ENCODE peak calls at places on chromosomes 5 and 9, in seven cellular contexts. One of them, this sample, is unnamed. For H3K36me3, the result is how much of the 10 kb centered on the place peaks cover.

GRCh38 chr9:137917795-137918194 is 40.2 kb downstream of the CACNA1B start:
- DNase-seq in IMR-90: no peak
- DNase-seq in heart left ventricle: no peak
- DNase-seq in CD4-positive, alpha-beta memory T cell: no peak
- DNase-seq in mesenchymal stem cell: no peak
- DNase-seq in transverse colon: no peak
- DNase-seq in OCI-LY7: no peak
- DNase-seq in this sample: no peak

GRCh38 chr9:92350129-92350739 is 24.5 kb downstream of the CENPP start:
- DNase-seq in IMR-90: peak
- DNase-seq in heart left ventricle: no peak
- DNase-seq in OCI-LY7: no peak
- DNase-seq in transverse colon: no peak
- DNase-seq in mesenchymal stem cell: no peak
- DNase-seq in CD4-positive, alpha-beta memory T cell: no peak
- DNase-seq in this sample: no peak

GRCh38 chr5:6574111-6574510 is 58.7 kb downstream of the NSUN2 start:
- DNase-seq in IMR-90: no peak
- DNase-seq in transverse colon: no peak
- DNase-seq in heart left ventricle: no peak
- DNase-seq in OCI-LY7: no peak
- DNase-seq in CD4-positive, alpha-beta memory T cell: no peak
- DNase-seq in mesenchymal stem cell: no peak
- DNase-seq in this sample: peak

GRCh38 chr5:178068293-178068692 is 45.0 kb upstream of the N4BP3 start:
- DNase-seq in heart left ventricle: no peak
- DNase-seq in transverse colon: no peak
- DNase-seq in CD4-positive, alpha-beta memory T cell: no peak
- DNase-seq in mesenchymal stem cell: no peak
- DNase-seq in IMR-90: no peak
- DNase-seq in OCI-LY7: peak
- DNase-seq in this sample: no peak

GRCh38 chr9:97411789-97412627 is at the start of gene TDRD7:
- DNase-seq in IMR-90: peak
- DNase-seq in mesenchymal stem cell: peak
- DNase-seq in transverse colon: peak
- DNase-seq in heart left ventricle: peak
- DNase-seq in CD4-positive, alpha-beta memory T cell: peak
- DNase-seq in OCI-LY7: peak
- DNase-seq in this sample: peak

GRCh38 chr5:108238936-108239887 is 142.7 kb downstream of the FBXL17 start:
- DNase-seq in heart left ventricle: no peak
- DNase-seq in mesenchymal stem cell: no peak
- DNase-seq in CD4-positive, alpha-beta memory T cell: no peak
- DNase-seq in IMR-90: no peak
- DNase-seq in transverse colon: no peak
- DNase-seq in OCI-LY7: no peak
- DNase-seq in this sample: no peak

GRCh38 chr9:4640027-4640426 is 22.1 kb upstream of the PLPP6 start:
- DNase-seq in CD4-positive, alpha-beta memory T cell: peak
- DNase-seq in transverse colon: peak
- DNase-seq in mesenchymal stem cell: peak
- DNase-seq in OCI-LY7: no peak
- DNase-seq in heart left ventricle: no peak
- DNase-seq in IMR-90: no peak
- DNase-seq in this sample: no peak

GRCh38 chr5:107512029-107512428 is 158.7 kb downstream of the EFNA5 start:
- DNase-seq in heart left ventricle: no peak
- DNase-seq in mesenchymal stem cell: no peak
- DNase-seq in IMR-90: no peak
- DNase-seq in transverse colon: no peak
- DNase-seq in CD4-positive, alpha-beta memory T cell: no peak
- DNase-seq in OCI-LY7: peak
- DNase-seq in this sample: no peak

GRCh38 chr9:18542837-18543405 is 69.0 kb downstream of the ADAMTSL1 start:
- DNase-seq in CD4-positive, alpha-beta memory T cell: no peak
- DNase-seq in IMR-90: peak
- DNase-seq in OCI-LY7: no peak
- DNase-seq in heart left ventricle: no peak
- DNase-seq in mesenchymal stem cell: peak
- DNase-seq in transverse colon: no peak
- DNase-seq in this sample: no peak

GRCh38 chr9:137163101-137163661 is 6.7 kb downstream of the LRRC26 start:
- DNase-seq in IMR-90: no peak
- DNase-seq in mesenchymal stem cell: peak
- DNase-seq in OCI-LY7: no peak
- DNase-seq in transverse colon: no peak
- DNase-seq in CD4-positive, alpha-beta memory T cell: no peak
- DNase-seq in heart left ventricle: no peak
- DNase-seq in this sample: no peak

GRCh38 chr5:180155331-180155881 is 53.6 kb downstream of the RASGEF1C start:
- DNase-seq in transverse colon: peak
- DNase-seq in OCI-LY7: no peak
- DNase-seq in IMR-90: no peak
- DNase-seq in mesenchymal stem cell: no peak
- DNase-seq in CD4-positive, alpha-beta memory T cell: no peak
- DNase-seq in heart left ventricle: no peak
- DNase-seq in this sample: peak

GRCh38 chr5:20497356-20497755 is 509.4 kb upstream of the CDH18 start:
- DNase-seq in CD4-positive, alpha-beta memory T cell: no peak
- DNase-seq in OCI-LY7: no peak
- DNase-seq in mesenchymal stem cell: no peak
- DNase-seq in IMR-90: no peak
- DNase-seq in heart left ventricle: no peak
- DNase-seq in transverse colon: no peak
- DNase-seq in this sample: no peak

GRCh38 chr5:77133061-77133758 is 46.1 kb upstream of the ZBED3 start:
- DNase-seq in transverse colon: peak
- DNase-seq in IMR-90: peak
- DNase-seq in heart left ventricle: peak
- DNase-seq in OCI-LY7: no peak
- DNase-seq in mesenchymal stem cell: peak
- DNase-seq in CD4-positive, alpha-beta memory T cell: no peak
- DNase-seq in this sample: peak

GRCh38 chr9:97557606-97558095 is 56.2 kb downstream of the TMOD1 start:
- DNase-seq in mesenchymal stem cell: no peak
- DNase-seq in IMR-90: no peak
- DNase-seq in CD4-positive, alpha-beta memory T cell: no peak
- DNase-seq in OCI-LY7: no peak
- DNase-seq in transverse colon: peak
- DNase-seq in heart left ventricle: peak
- DNase-seq in this sample: peak

GRCh38 chr9:4573176-4573575 is 82.9 kb downstream of the SLC1A1 start:
- DNase-seq in OCI-LY7: no peak
- DNase-seq in heart left ventricle: no peak
- DNase-seq in transverse colon: no peak
- DNase-seq in mesenchymal stem cell: no peak
- DNase-seq in IMR-90: no peak
- DNase-seq in CD4-positive, alpha-beta memory T cell: no peak
- DNase-seq in this sample: no peak

GRCh38 chr5:1172007-1172581 is 29.3 kb upstream of the SLC6A19 start:
- DNase-seq in OCI-LY7: no peak
- DNase-seq in mesenchymal stem cell: no peak
- DNase-seq in IMR-90: no peak
- DNase-seq in CD4-positive, alpha-beta memory T cell: no peak
- DNase-seq in heart left ventricle: no peak
- DNase-seq in transverse colon: no peak
- DNase-seq in this sample: no peak

GRCh38 chr5:168153263-168153930 is 138.0 kb upstream of the WWC1 start:
- DNase-seq in heart left ventricle: no peak
- DNase-seq in transverse colon: no peak
- DNase-seq in mesenchymal stem cell: no peak
- DNase-seq in OCI-LY7: no peak
- DNase-seq in CD4-positive, alpha-beta memory T cell: no peak
- DNase-seq in IMR-90: no peak
- DNase-seq in this sample: no peak

GRCh38 chr9:126148523-126148870 is 178.1 kb upstream of the MVB12B start:
- DNase-seq in transverse colon: no peak
- DNase-seq in IMR-90: no peak
- DNase-seq in CD4-positive, alpha-beta memory T cell: no peak
- DNase-seq in OCI-LY7: no peak
- DNase-seq in heart left ventricle: no peak
- DNase-seq in mesenchymal stem cell: no peak
- DNase-seq in this sample: peak

GRCh38 chr9:5876026-5876425 is 14.7 kb upstream of the MLANA start:
- DNase-seq in CD4-positive, alpha-beta memory T cell: no peak
- DNase-seq in heart left ventricle: no peak
- DNase-seq in mesenchymal stem cell: no peak
- DNase-seq in transverse colon: no peak
- DNase-seq in OCI-LY7: no peak
- DNase-seq in IMR-90: no peak
- DNase-seq in this sample: no peak

GRCh38 chr5:171595801-171596231 is 176.4 kb downstream of the FGF18 start:
- DNase-seq in IMR-90: peak
- DNase-seq in transverse colon: no peak
- DNase-seq in OCI-LY7: no peak
- DNase-seq in mesenchymal stem cell: peak
- DNase-seq in heart left ventricle: no peak
- DNase-seq in CD4-positive, alpha-beta memory T cell: no peak
- DNase-seq in this sample: no peak

GRCh38 chr5:10607666-10608442 is 44.0 kb downstream of the ANKRD33B start:
- DNase-seq in OCI-LY7: peak
- DNase-seq in CD4-positive, alpha-beta memory T cell: no peak
- DNase-seq in IMR-90: peak
- DNase-seq in transverse colon: peak
- DNase-seq in heart left ventricle: peak
- DNase-seq in mesenchymal stem cell: peak
- DNase-seq in this sample: no peak

GRCh38 chr5:84393969-84394368 is 9.3 kb upstream of the EDIL3 start:
- DNase-seq in mesenchymal stem cell: peak
- DNase-seq in IMR-90: peak
- DNase-seq in CD4-positive, alpha-beta memory T cell: no peak
- DNase-seq in transverse colon: no peak
- DNase-seq in heart left ventricle: no peak
- DNase-seq in OCI-LY7: no peak
- DNase-seq in this sample: no peak

GRCh38 chr5:169164481-169164925 is 136.4 kb downstream of the SLIT3 start:
- DNase-seq in mesenchymal stem cell: peak
- DNase-seq in IMR-90: no peak
- DNase-seq in heart left ventricle: peak
- DNase-seq in CD4-positive, alpha-beta memory T cell: no peak
- DNase-seq in transverse colon: no peak
- DNase-seq in OCI-LY7: no peak
- DNase-seq in this sample: no peak

GRCh38 chr5:175572922-175573321 is 84.9 kb upstream of the HRH2 start:
- DNase-seq in mesenchymal stem cell: peak
- DNase-seq in OCI-LY7: no peak
- DNase-seq in heart left ventricle: peak
- DNase-seq in CD4-positive, alpha-beta memory T cell: no peak
- DNase-seq in transverse colon: peak
- DNase-seq in IMR-90: peak
- DNase-seq in this sample: no peak

GRCh38 chr5:170248635-170249227 is 15.9 kb downstream of the C5orf58 start:
- DNase-seq in IMR-90: no peak
- DNase-seq in CD4-positive, alpha-beta memory T cell: no peak
- DNase-seq in OCI-LY7: no peak
- DNase-seq in mesenchymal stem cell: peak
- DNase-seq in transverse colon: no peak
- DNase-seq in heart left ventricle: no peak
- DNase-seq in this sample: no peak

GRCh38 chr9:122087406-122088200 is 5.5 kb downstream of the TTLL11 start:
- DNase-seq in mesenchymal stem cell: peak
- DNase-seq in heart left ventricle: no peak
- DNase-seq in OCI-LY7: no peak
- DNase-seq in IMR-90: peak
- DNase-seq in transverse colon: no peak
- DNase-seq in CD4-positive, alpha-beta memory T cell: no peak
- DNase-seq in this sample: no peak

GRCh38 chr9:122086873-122087272 is 6.2 kb downstream of the TTLL11 start:
- DNase-seq in OCI-LY7: no peak
- DNase-seq in transverse colon: no peak
- DNase-seq in mesenchymal stem cell: no peak
- DNase-seq in heart left ventricle: no peak
- DNase-seq in CD4-positive, alpha-beta memory T cell: no peak
- DNase-seq in IMR-90: no peak
- DNase-seq in this sample: no peak

GRCh38 chr9:122080986-122081385 is 12.1 kb downstream of the TTLL11 start:
- DNase-seq in OCI-LY7: no peak
- DNase-seq in mesenchymal stem cell: no peak
- DNase-seq in heart left ventricle: no peak
- DNase-seq in transverse colon: no peak
- DNase-seq in IMR-90: peak
- DNase-seq in CD4-positive, alpha-beta memory T cell: no peak
- DNase-seq in this sample: no peak

GRCh38 chr9:122085260-122085659 is 7.8 kb downstream of the TTLL11 start:
- DNase-seq in OCI-LY7: no peak
- DNase-seq in IMR-90: no peak
- DNase-seq in heart left ventricle: no peak
- DNase-seq in transverse colon: no peak
- DNase-seq in mesenchymal stem cell: no peak
- DNase-seq in CD4-positive, alpha-beta memory T cell: no peak
- DNase-seq in this sample: no peak

GRCh38 chr9:122084276-122084675 is 8.8 kb downstream of the TTLL11 start:
- DNase-seq in IMR-90: no peak
- DNase-seq in OCI-LY7: no peak
- DNase-seq in mesenchymal stem cell: no peak
- DNase-seq in CD4-positive, alpha-beta memory T cell: no peak
- DNase-seq in heart left ventricle: no peak
- DNase-seq in transverse colon: no peak
- DNase-seq in this sample: no peak
- H3K4me3 ChIP-seq in IMR-90: no peak
- H3K4me3 ChIP-seq in OCI-LY7: no peak
- H3K4me3 ChIP-seq in mesenchymal stem cell: no peak
- H3K4me3 ChIP-seq in CD4-positive, alpha-beta memory T cell: no peak
- H3K4me3 ChIP-seq in heart left ventricle: no peak
- H3K4me3 ChIP-seq in transverse colon: no peak
- H3K4me3 ChIP-seq in this sample: no peak

GRCh38 chr9:37539634-37540033 is 36.5 kb downstream of the FBXO10 start:
- DNase-seq in heart left ventricle: no peak
- DNase-seq in CD4-positive, alpha-beta memory T cell: no peak
- DNase-seq in transverse colon: no peak
- DNase-seq in IMR-90: no peak
- DNase-seq in OCI-LY7: no peak
- DNase-seq in mesenchymal stem cell: no peak
- DNase-seq in this sample: no peak
- H3K36me3 ChIP-seq in heart left ventricle: half or more
- H3K36me3 ChIP-seq in CD4-positive, alpha-beta memory T cell: under half
- H3K36me3 ChIP-seq in transverse colon: under half
- H3K36me3 ChIP-seq in IMR-90: under half
- H3K36me3 ChIP-seq in OCI-LY7: half or more
- H3K36me3 ChIP-seq in mesenchymal stem cell: under half
- H3K36me3 ChIP-seq in this sample: under half

GRCh38 chr5:78594946-78595921 is 53.3 kb downstream of the LHFPL2 start:
- DNase-seq in heart left ventricle: no peak
- DNase-seq in IMR-90: peak
- DNase-seq in OCI-LY7: no peak
- DNase-seq in CD4-positive, alpha-beta memory T cell: no peak
- DNase-seq in transverse colon: peak
- DNase-seq in mesenchymal stem cell: peak
- DNase-seq in this sample: no peak
- H3K27ac ChIP-seq in heart left ventricle: peak
- H3K27ac ChIP-seq in IMR-90: peak
- H3K27ac ChIP-seq in OCI-LY7: no peak
- H3K27ac ChIP-seq in CD4-positive, alpha-beta memory T cell: no peak
- H3K27ac ChIP-seq in transverse colon: peak
- H3K27ac ChIP-seq in mesenchymal stem cell: peak
- H3K27ac ChIP-seq in this sample: peak

GRCh38 chr5:157252741-157253465 is 13.0 kb upstream of the CYFIP2 start:
- DNase-seq in IMR-90: peak
- DNase-seq in CD4-positive, alpha-beta memory T cell: peak
- DNase-seq in transverse colon: no peak
- DNase-seq in heart left ventricle: no peak
- DNase-seq in mesenchymal stem cell: peak
- DNase-seq in OCI-LY7: peak
- DNase-seq in this sample: no peak
- H3K4me3 ChIP-seq in IMR-90: no peak
- H3K4me3 ChIP-seq in CD4-positive, alpha-beta memory T cell: peak
- H3K4me3 ChIP-seq in transverse colon: no peak
- H3K4me3 ChIP-seq in heart left ventricle: no peak
- H3K4me3 ChIP-seq in mesenchymal stem cell: no peak
- H3K4me3 ChIP-seq in OCI-LY7: peak
- H3K4me3 ChIP-seq in this sample: no peak

This sample was measured in lung.